ENCODE peak calls at places on chromosomes 12 and 14, in seven cellular contexts. U, O, S, I, D, T and H are unnamed samples.
A peak's percentile ranks its signal among the peaks of the same experiment; 100 is the strongest.

GRCh38 chr12:131340616-131341210 is 370.2 kb upstream of the SFSWAP start:
- DNase-seq in U (peak; percentile 80), O (no peak), S (no peak), I (no peak), D (no peak), T (no peak), H (no peak)

GRCh38 chr14:96390965-96391292 is 999 bp upstream of the AK7 start:
- DNase-seq in U (no peak), O (no peak), S (no peak), I (no peak), D (no peak), T (no peak), H (no peak)

GRCh38 chr12:84986586-84986985 is 49.5 kb downstream of the TSPAN19 start:
- DNase-seq in U (no peak), O (no peak), S (peak; percentile 9), I (no peak), D (no peak), T (no peak), H (no peak)

GRCh38 chr12:104207416-104207941 is 8.1 kb upstream of the TXNRD1 start:
- DNase-seq in U (no peak), O (no peak), S (no peak), I (no peak), D (no peak), T (no peak), H (no peak)

GRCh38 chr12:64318605-64319004 is 72.0 kb downstream of the C12orf56 start:
- DNase-seq in U (no peak), O (no peak), S (peak; percentile 87), I (no peak), D (no peak), T (no peak), H (peak; percentile 5)

GRCh38 chr14:104881369-104881979 is 16.4 kb downstream of the CEP170B start:
- DNase-seq in U (no peak), O (no peak), S (no peak), I (no peak), D (no peak), T (peak; percentile 41), H (no peak)

GRCh38 chr12:32025906-32026305 is 66.7 kb downstream of the RESF1 start:
- DNase-seq in U (no peak), O (no peak), S (no peak), I (no peak), D (no peak), T (no peak), H (no peak)

GRCh38 chr12:110498984-110499706 is 2.8 kb downstream of the VPS29 start:
- DNase-seq in U (no peak), O (no peak), S (peak; percentile 62), I (no peak), D (no peak), T (no peak), H (no peak)

GRCh38 chr12:6547987-6548386 is 7.9 kb downstream of the IFFO1 start:
- DNase-seq in U (no peak), O (peak; percentile 61), S (peak; percentile 87), I (peak; percentile 68), D (no peak), T (no peak), H (no peak)

GRCh38 chr14:96797943-96798349 is 764 bp downstream of the VRK1 start:
- DNase-seq in U (no peak), O (no peak), S (peak; percentile 23), I (peak; percentile 32), D (no peak), T (no peak), H (no peak)

GRCh38 chr12:114334395-114334794 is 71.5 kb downstream of the TBX5 start:
- DNase-seq in U (no peak), O (no peak), S (no peak), I (no peak), D (no peak), T (no peak), H (no peak)

GRCh38 chr14:102419716-102420115 is 57.0 kb downstream of the TECPR2 start:
- DNase-seq in U (no peak), O (no peak), S (no peak), I (no peak), D (no peak), T (no peak), H (no peak)

GRCh38 chr12:5577741-5578140 is 145.8 kb downstream of the NTF3 start:
- DNase-seq in U (no peak), O (no peak), S (no peak), I (no peak), D (no peak), T (no peak), H (no peak)

GRCh38 chr12:68609955-68610434 is 704 bp upstream of the RAP1B start:
- DNase-seq in U (no peak), O (peak; percentile 53), S (peak; percentile 53), I (no peak), D (no peak), T (peak; percentile 21), H (no peak)

GRCh38 chr12:10283028-10283427 is 24.6 kb upstream of the KLRD1 start:
- DNase-seq in U (no peak), O (no peak), S (no peak), I (no peak), D (no peak), T (no peak), H (no peak)

DNA sequence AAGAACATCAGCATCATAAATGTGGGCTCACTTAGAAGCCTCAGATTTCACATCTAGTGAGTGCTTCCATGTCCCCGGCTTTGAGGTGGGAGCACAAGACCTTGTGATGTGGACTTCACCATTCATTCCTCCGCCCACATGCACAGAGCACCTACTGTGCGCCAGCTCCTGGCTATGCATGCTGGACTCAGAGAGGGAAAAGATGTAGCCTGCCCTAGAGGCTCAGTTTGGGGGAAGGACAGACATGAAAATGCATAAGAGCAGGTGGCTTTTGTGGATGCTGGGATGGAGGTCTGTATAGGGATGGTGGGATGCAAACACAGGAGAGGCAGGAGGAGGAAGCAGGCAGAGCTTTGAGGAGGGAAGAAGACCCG is 65.0 kb downstream of the SERPINA3 start:
- DNase-seq in U (no peak), O (no peak), S (no peak), I (no peak), D (no peak), T (no peak), H (no peak)
- TF ChIP-seq CTCF in U (no peak), O (no peak), S (no peak), I (no peak), D (no peak), T (no peak), H (no peak)

GRCh38 chr14:59358774-59359173 is 106.4 kb downstream of the GPR135 start:
- DNase-seq in U (no peak), O (no peak), S (no peak), I (no peak), D (no peak), T (no peak), H (no peak)

GRCh38 chr14:59359451-59360124 is 105.6 kb downstream of the GPR135 start:
- DNase-seq in U (no peak), O (no peak), S (no peak), I (no peak), D (no peak), T (no peak), H (no peak)

GRCh38 chr14:59362533-59362932 is 102.6 kb downstream of the GPR135 start:
- DNase-seq in U (no peak), O (no peak), S (peak; percentile 53), I (no peak), D (no peak), T (no peak), H (no peak)

GRCh38 chr14:59363545-59364226 is 101.5 kb downstream of the GPR135 start:
- DNase-seq in U (no peak), O (no peak), S (peak; percentile 64), I (no peak), D (no peak), T (no peak), H (no peak)

DNA sequence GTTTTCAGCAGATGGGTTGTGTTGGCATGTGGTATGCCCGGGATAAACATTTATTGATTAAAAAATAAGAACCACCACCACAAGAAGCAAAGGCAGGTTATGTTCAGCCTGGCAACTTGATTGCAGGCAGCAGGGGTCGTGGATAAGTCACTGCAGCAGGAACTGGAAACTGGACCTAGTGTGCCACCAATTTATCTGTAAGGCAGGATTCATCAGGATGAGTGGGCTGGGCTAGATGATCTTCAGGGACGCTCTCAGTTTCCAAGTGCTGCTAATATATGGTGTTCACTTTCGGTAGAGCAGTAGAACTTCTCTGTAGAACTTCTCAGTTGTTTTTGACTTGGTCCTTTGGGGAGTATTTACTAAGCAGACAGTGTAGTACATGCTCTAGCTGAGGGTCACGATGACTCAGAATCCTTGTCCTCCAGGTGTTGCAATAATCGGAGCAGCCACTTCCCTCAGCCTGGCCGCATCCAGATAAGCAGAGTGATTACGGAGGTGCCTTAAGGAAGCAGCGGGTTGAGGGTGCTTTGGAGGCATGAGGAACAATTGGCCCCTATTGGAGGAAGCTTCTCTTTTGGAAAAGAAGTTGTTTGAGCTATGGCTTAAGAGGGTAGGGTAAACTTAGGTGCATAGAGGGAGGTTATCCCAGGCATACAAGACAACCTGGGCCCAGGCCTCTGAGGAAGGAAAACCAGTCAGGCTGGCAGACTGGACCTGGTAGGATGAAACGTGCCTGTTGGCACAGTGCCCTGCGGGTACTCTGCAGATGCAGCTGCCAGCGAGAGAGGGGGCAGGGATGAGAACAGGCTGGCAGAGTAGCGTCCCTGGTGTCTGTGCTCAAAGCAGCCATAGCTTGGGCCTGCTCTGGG is 104.0 kb downstream of the GPR135 start:
- DNase-seq in U (no peak), O (peak; percentile 63), S (peak; percentile 93), I (peak; percentile 55), D (peak; percentile 66), T (peak; percentile 75), H (no peak)
- TF ChIP-seq CTCF in U (no peak), O (no peak), S (no peak), I (no peak), D (peak; percentile 34), T (no peak), H (no peak)

GRCh38 chr12:7972734-7973488 is 36.9 kb upstream of the SLC2A3 start:
- DNase-seq in U (no peak), O (no peak), S (no peak), I (no peak), D (no peak), T (no peak), H (no peak)

GRCh38 chr12:7966558-7966957 is 30.6 kb upstream of the SLC2A3 start:
- DNase-seq in U (no peak), O (no peak), S (peak; percentile 56), I (no peak), D (no peak), T (no peak), H (no peak)

DNA sequence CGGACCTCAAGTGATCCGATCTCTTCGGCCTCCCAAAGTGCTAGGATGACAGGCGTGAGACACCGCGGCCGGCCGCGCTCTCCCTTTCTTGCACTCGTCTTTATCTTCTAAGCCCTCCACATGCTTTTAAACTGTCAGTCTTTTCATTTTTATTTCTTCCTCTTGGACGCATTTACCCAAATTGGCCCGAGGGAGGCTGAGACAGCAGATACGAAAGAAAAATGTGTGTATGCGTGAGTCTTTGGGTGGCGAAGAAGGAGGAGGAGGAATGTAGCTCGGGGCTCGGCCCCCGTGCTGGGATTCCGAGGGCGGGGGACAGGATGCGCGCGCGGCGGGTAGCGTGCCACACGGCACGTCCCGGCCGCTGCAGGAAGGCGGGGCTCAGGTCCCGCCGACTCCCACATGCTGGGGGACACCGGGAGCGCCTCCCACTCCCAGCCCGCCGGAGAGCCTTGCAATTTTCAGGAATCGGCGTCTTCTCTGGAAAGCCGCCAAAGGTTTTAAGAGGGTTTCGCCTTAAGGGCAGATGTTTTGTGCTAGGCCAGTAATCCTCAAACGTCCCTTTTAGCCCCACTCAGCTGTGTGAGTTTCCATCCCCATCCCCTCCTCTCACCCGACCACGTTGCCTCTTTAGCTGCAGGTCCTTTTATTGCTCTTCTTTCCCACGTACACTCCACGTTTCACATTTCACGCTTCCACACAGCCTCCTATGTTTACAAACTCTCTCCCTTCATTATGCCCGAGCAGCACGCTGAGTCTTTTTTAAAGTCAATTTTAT is 34.7 kb upstream of the SLC2A3 start:
- DNase-seq in U (peak; percentile 96), O (peak; percentile 80), S (peak; percentile 96), I (peak; percentile 91), D (peak; percentile 53), T (peak; percentile 89), H (peak; percentile 90)
- TF ChIP-seq CTCF in U (peak; percentile 20), O (no peak), S (no peak), I (no peak), D (no peak), T (no peak), H (no peak)

GRCh38 chr12:20142956-20143355 is 225.4 kb upstream of the PDE3A start:
- DNase-seq in U (no peak), O (no peak), S (no peak), I (no peak), D (no peak), T (no peak), H (no peak)
- TF ChIP-seq CTCF in U (peak; percentile 16), O (no peak), S (peak; percentile 18), I (no peak), D (no peak), T (peak; percentile 5), H (no peak)